ENCODE peak calls at places on chromosomes 4 and X, in four cellular contexts. I, K, S and W are unnamed samples.

GRCh38 chrX:150767475-150768131 is 74.4 kb downstream of the MTMR1 start:
- DNase-seq in I (no peak), K (peak), S (peak), W (peak)

GRCh38 chr4:118112647-118113046 is 78.4 kb downstream of the NDST3 start:
- DNase-seq in I (no peak), K (peak), S (no peak), W (peak)

GRCh38 chr4:158347596-158347995 is 137.3 kb downstream of the TMEM144 start:
- DNase-seq in I (no peak), K (no peak), S (no peak), W (peak)

GRCh38 chr4:75831856-75832405 is 70.3 kb downstream of the PPEF2 start:
- DNase-seq in I (no peak), K (no peak), S (no peak), W (no peak)

GRCh38 chr4:139555073-139555704 is 830 bp downstream of the SETD7 start:
- DNase-seq in I (peak), K (peak), S (peak), W (peak)

GRCh38 chrX:56764153-56764974 is 35.3 kb downstream of the NBDY start:
- DNase-seq in I (no peak), K (peak), S (peak), W (peak)

GRCh38 chr4:139740531-139741041 is 75.0 kb downstream of the MGST2 start:
- DNase-seq in I (peak), K (peak), S (peak), W (peak)

GRCh38 chr4:89493367-89493766 is 185.8 kb upstream of the GPRIN3 start:
- DNase-seq in I (no peak), K (no peak), S (no peak), W (no peak)

GRCh38 chr4:168743576-168743975 is 246.7 kb downstream of the PALLD start:
- DNase-seq in I (no peak), K (no peak), S (peak), W (peak)

GRCh38 chrX:77493677-77494553 is 46.7 kb downstream of the FGF16 start:
- DNase-seq in I (no peak), K (peak), S (peak), W (peak)

GRCh38 chr4:103076777-103077347 is 301 bp upstream of the SLC9B2 start:
- DNase-seq in I (no peak), K (no peak), S (no peak), W (peak)

GRCh38 chr4:144280688-144281087 is 140.2 kb upstream of the GYPA start:
- DNase-seq in I (no peak), K (no peak), S (no peak), W (no peak)

GRCh38 chrX:42680651-42681050 is 97.3 kb downstream of the PPP1R2C start:
- DNase-seq in I (no peak), K (no peak), S (peak), W (peak)

GRCh38 chr4:172377486-172378140 is 564.4 kb downstream of the GALNTL6 start:
- DNase-seq in I (no peak), K (no peak), S (no peak), W (no peak)

GRCh38 chr4:108540536-108540935 is 79.8 kb upstream of the RPL34 start:
- DNase-seq in I (no peak), K (no peak), S (no peak), W (no peak)

GRCh38 chr4:137370699-137371098 is 161.6 kb downstream of the PCDH18 start:
- DNase-seq in I (no peak), K (no peak), S (no peak), W (no peak)

GRCh38 chr4:137361756-137362470 is 170.4 kb downstream of the PCDH18 start:
- DNase-seq in I (no peak), K (peak), S (no peak), W (peak)

GRCh38 chr4:137363496-137363895 is 168.8 kb downstream of the PCDH18 start:
- DNase-seq in I (no peak), K (no peak), S (peak), W (no peak)

GRCh38 chr4:137370206-137370633 is 162.1 kb downstream of the PCDH18 start:
- DNase-seq in I (no peak), K (peak), S (peak), W (peak)

DNA sequence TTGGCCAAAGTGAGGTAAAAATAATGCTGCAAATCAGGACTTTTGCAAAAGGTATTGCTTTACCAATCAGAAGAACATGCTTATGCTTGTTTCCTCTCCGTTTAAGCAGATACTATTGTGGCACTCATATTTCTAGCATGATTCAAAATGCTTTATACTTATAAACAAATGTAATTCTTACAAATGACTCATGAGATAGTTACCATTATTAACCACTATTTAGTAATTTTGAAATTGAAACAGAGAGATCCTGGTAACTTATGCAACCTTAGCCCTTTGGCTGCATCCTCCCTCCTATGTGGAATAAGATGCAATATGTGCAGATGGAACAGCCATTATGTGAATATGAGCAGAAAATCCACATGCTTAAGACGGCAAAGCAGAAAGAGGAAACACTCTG is 164.7 kb downstream of the PCDH18 start:
- DNase-seq in I (no peak), K (peak), S (peak), W (peak)
- H3K4me3 ChIP-seq in I (no peak), K (no peak), S (no peak), W (no peak)

DNA sequence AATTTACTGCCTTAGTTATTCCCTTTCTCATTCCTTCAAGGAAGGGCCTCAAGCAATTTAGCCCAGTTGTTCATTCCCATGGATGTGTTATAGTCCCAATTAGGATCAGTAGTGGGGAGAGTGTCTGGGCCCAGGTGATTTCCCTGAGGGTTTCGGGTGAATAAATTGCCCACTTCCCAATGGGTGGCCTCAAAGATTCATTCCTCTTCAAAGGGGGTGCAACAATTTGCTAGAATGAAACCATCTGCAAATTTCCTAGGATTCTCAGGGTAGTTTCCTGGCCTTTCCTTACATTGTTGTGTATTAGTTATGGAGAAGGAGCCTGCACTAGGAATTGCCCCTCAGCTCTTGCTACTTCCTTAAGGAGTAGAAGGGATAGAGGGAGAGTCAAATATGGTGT is 6.3 kb upstream of the AREG start:
- DNase-seq in I (no peak), K (no peak), S (no peak), W (no peak)
- H3K4me3 ChIP-seq in I (no peak), K (no peak), S (no peak), W (no peak)

GRCh38 chrX:585115-585808 is 45.3 kb upstream of the SHOX start:
- DNase-seq in I (no peak), K (no peak), S (no peak), W (no peak)
- H3K4me3 ChIP-seq in I (no peak), K (no peak), S (no peak), W (no peak)

GRCh38 chr4:4861592-4862551 is 2.4 kb downstream of the MSX1 start:
- DNase-seq in I (no peak), K (no peak), S (no peak), W (no peak)
- H3K4me3 ChIP-seq in I (peak), K (peak), S (peak), W (peak)

GRCh38 chr4:57109530-57109846 is 697 bp downstream of the IGFBP7 start:
- DNase-seq in I (no peak), K (peak), S (no peak), W (no peak)
- H3K4me3 ChIP-seq in I (peak), K (peak), S (peak), W (peak)

GRCh38 chr4:177128306-177128705 is 181.4 kb upstream of the NEIL3 start:
- DNase-seq in I (no peak), K (peak), S (peak), W (peak)

GRCh38 chr4:177125656-177126055 is 184.0 kb upstream of the NEIL3 start:
- DNase-seq in I (no peak), K (no peak), S (peak), W (no peak)

GRCh38 chr4:177123811-177124210 is 185.9 kb upstream of the NEIL3 start:
- DNase-seq in I (no peak), K (no peak), S (no peak), W (no peak)

GRCh38 chr4:177124436-177124835 is 185.2 kb upstream of the NEIL3 start:
- DNase-seq in I (no peak), K (no peak), S (no peak), W (no peak)

DNA sequence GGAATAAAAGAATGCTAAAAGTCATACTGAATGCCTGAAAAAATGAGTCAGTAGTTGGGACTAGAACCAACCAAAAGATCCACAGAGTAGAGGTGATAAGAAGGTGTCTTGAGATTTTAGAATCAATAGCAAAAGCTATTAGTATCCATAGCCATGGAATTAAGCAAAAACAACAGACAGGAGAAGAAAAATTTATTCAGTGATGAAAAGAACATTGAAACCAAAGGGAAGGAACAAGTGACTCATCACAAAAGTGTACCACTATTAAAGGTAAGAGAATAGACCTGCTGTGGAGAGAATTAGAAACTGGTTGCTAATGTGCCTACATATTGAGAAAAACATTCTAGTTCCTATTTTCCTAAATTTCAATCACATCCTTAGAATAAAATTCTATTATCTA is 182.0 kb upstream of the NEIL3 start:
- DNase-seq in I (no peak), K (no peak), S (peak), W (no peak)
- H3K4me3 ChIP-seq in I (no peak), K (no peak), S (no peak), W (no peak)

GRCh38 chr4:55184600-55185523 is 59.5 kb upstream of the KDR start:
- DNase-seq in I (no peak), K (peak), S (peak), W (peak)
- H3K4me3 ChIP-seq in I (no peak), K (no peak), S (no peak), W (no peak)

DNA sequence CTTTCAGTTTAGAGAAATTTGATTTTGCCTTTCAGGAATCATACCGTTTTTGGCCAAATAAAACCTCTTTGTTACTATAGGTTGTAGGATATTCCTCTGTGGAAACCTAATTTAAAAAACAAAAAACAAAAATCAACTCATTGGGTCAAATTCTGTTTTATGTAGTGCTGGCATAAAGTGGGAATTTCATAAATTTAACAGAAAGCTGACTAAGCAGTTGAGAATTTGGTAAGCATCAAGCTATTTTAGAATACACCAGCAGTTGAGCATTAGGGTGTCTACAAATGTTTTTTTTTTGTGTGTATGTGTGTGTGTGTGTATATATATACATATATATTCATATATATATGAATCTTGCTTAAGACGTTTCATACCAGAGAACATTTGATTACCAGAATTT is 47.4 kb downstream of the C4orf33 start:
- DNase-seq in I (no peak), K (no peak), S (no peak), W (no peak)
- H3K4me3 ChIP-seq in I (no peak), K (no peak), S (no peak), W (no peak)